ENCODE peak calls at places on chromosomes 3 and 15, in nine cellular contexts. E, Y, L, G, J, Q, B, N and C are unnamed samples.

GRCh38 chr3:111481551-111481950 is 60.4 kb upstream of the CD96 start:
- DNase-seq in E (no peak), Y (no peak), L (no peak), G (no peak), J (peak), Q (no peak), B (no peak), N (no peak), C (no peak)

GRCh38 chr15:81016253-81017068 is 15.7 kb downstream of the TLNRD1 start:
- DNase-seq in E (no peak), Y (no peak), L (no peak), G (no peak), J (no peak), Q (no peak), B (no peak), N (no peak), C (no peak)

GRCh38 chr15:50909044-50909342 is 510 bp downstream of the AP4E1 start:
- DNase-seq in E (peak), Y (no peak), L (no peak), G (no peak), J (no peak), Q (peak), B (no peak), N (peak), C (no peak)

GRCh38 chr3:129445472-129445871 is 5.4 kb downstream of the IFT122 start:
- DNase-seq in E (no peak), Y (no peak), L (no peak), G (no peak), J (no peak), Q (no peak), B (no peak), N (no peak), C (no peak)

GRCh38 chr3:13504161-13504831 is 24.2 kb downstream of the HDAC11 start:
- DNase-seq in E (peak), Y (no peak), L (no peak), G (no peak), J (no peak), Q (no peak), B (no peak), N (peak), C (no peak)

GRCh38 chr15:51620647-51621046 is 1.9 kb downstream of the DMXL2 start:
- DNase-seq in E (no peak), Y (no peak), L (no peak), G (no peak), J (no peak), Q (no peak), B (no peak), N (no peak), C (no peak)

GRCh38 chr15:99993681-99994131 is 260.5 kb upstream of the LYSMD4 start:
- DNase-seq in E (no peak), Y (peak), L (no peak), G (no peak), J (no peak), Q (no peak), B (peak), N (no peak), C (peak)

GRCh38 chr3:44762170-44762677 is 630 bp downstream of the KIF15 start:
- DNase-seq in E (peak), Y (no peak), L (no peak), G (no peak), J (peak), Q (peak), B (no peak), N (no peak), C (no peak)

GRCh38 chr3:124092811-124093210 is 100.9 kb upstream of the ROPN1 start:
- DNase-seq in E (no peak), Y (no peak), L (no peak), G (no peak), J (no peak), Q (no peak), B (no peak), N (no peak), C (no peak)

GRCh38 chr3:37214076-37214475 is 39.7 kb upstream of the LRRFIP2 start:
- DNase-seq in E (no peak), Y (no peak), L (peak), G (no peak), J (no peak), Q (no peak), B (no peak), N (peak), C (no peak)

GRCh38 chr3:158701666-158702065 is 29.2 kb upstream of the LXN start:
- DNase-seq in E (peak), Y (no peak), L (no peak), G (no peak), J (no peak), Q (no peak), B (no peak), N (peak), C (no peak)

GRCh38 chr3:5058463-5058862 is 63.6 kb upstream of the ARL8B start:
- DNase-seq in E (peak), Y (no peak), L (no peak), G (no peak), J (peak), Q (no peak), B (no peak), N (peak), C (no peak)

GRCh38 chr3:107990926-107991325 is 99.9 kb downstream of the CD47 start:
- DNase-seq in E (no peak), Y (no peak), L (no peak), G (no peak), J (no peak), Q (no peak), B (peak), N (no peak), C (no peak)

GRCh38 chr3:13137808-13138565 is 64.8 kb upstream of the IQSEC1 start:
- DNase-seq in E (no peak), Y (no peak), L (peak), G (no peak), J (no peak), Q (no peak), B (no peak), N (no peak), C (peak)

GRCh38 chr3:88997276-88997675 is 110.1 kb upstream of the EPHA3 start:
- DNase-seq in E (peak), Y (no peak), L (no peak), G (no peak), J (no peak), Q (no peak), B (no peak), N (no peak), C (no peak)

GRCh38 chr3:180278583-180279188 is 241.9 kb upstream of the PEX5L start:
- DNase-seq in E (no peak), Y (no peak), L (no peak), G (no peak), J (no peak), Q (peak), B (no peak), N (no peak), C (no peak)

GRCh38 chr3:35965908-35966307 is 326.6 kb downstream of the ARPP21 start:
- DNase-seq in E (peak), Y (no peak), L (peak), G (no peak), J (no peak), Q (peak), B (peak), N (peak), C (no peak)

GRCh38 chr15:39785139-39785538 is 2.5 kb upstream of the FSIP1 start:
- DNase-seq in E (peak), Y (no peak), L (no peak), G (no peak), J (no peak), Q (no peak), B (no peak), N (peak), C (no peak)

GRCh38 chr3:48478631-48479555 is 25.1 kb downstream of the SHISA5 start:
- DNase-seq in E (no peak), Y (no peak), L (no peak), G (no peak), J (no peak), Q (peak), B (no peak), N (no peak), C (no peak)

GRCh38 chr15:62624541-62625399 is 417.8 kb upstream of the TPM1 start:
- DNase-seq in E (peak), Y (no peak), L (peak), G (no peak), J (peak), Q (no peak), B (no peak), N (no peak), C (no peak)

GRCh38 chr3:107911337-107912000 is 179.4 kb downstream of the CD47 start:
- DNase-seq in E (peak), Y (no peak), L (no peak), G (no peak), J (no peak), Q (no peak), B (peak), N (peak), C (no peak)

GRCh38 chr15:64152507-64153387 is 1.2 kb downstream of the SNX22 start:
- DNase-seq in E (no peak), Y (no peak), L (no peak), G (no peak), J (no peak), Q (peak), B (no peak), N (no peak), C (peak)
- TF ChIP-seq CTCF in E (no peak), Y (no peak), L (no peak), G (no peak), J (no peak), Q (no peak), B (no peak), N (no peak), C (no peak)

GRCh38 chr15:84633311-84634227 is 20.5 kb downstream of the WDR73 start:
- DNase-seq in E (peak), Y (peak), L (peak), G (peak), J (no peak), Q (peak), B (peak), N (peak), C (peak)

GRCh38 chr15:84643838-84644237 is 10.2 kb downstream of the WDR73 start:
- DNase-seq in E (no peak), Y (no peak), L (no peak), G (no peak), J (no peak), Q (no peak), B (no peak), N (no peak), C (no peak)

GRCh38 chr15:84634228-84634837 is 19.8 kb downstream of the WDR73 start:
- DNase-seq in E (peak), Y (no peak), L (no peak), G (no peak), J (no peak), Q (no peak), B (no peak), N (no peak), C (no peak)

GRCh38 chr15:84638103-84638502 is 16.0 kb downstream of the WDR73 start:
- DNase-seq in E (peak), Y (no peak), L (no peak), G (no peak), J (no peak), Q (peak), B (no peak), N (peak), C (no peak)
- TF ChIP-seq CTCF in E (peak), Y (peak), L (no peak), G (no peak), J (no peak), Q (peak), B (no peak), N (peak), C (no peak)

GRCh38 chr3:120441776-120442175 is 9.0 kb downstream of the FSTL1 start:
- DNase-seq in E (no peak), Y (no peak), L (no peak), G (no peak), J (no peak), Q (no peak), B (no peak), N (no peak), C (no peak)

GRCh38 chr3:120440762-120441161 is 10.0 kb downstream of the FSTL1 start:
- DNase-seq in E (no peak), Y (no peak), L (no peak), G (no peak), J (no peak), Q (no peak), B (no peak), N (no peak), C (peak)

GRCh38 chr3:120440001-120440703 is 10.6 kb downstream of the FSTL1 start:
- DNase-seq in E (peak), Y (no peak), L (no peak), G (no peak), J (no peak), Q (no peak), B (no peak), N (peak), C (peak)

GRCh38 chr3:120445654-120446053 is 5.1 kb downstream of the FSTL1 start:
- DNase-seq in E (no peak), Y (no peak), L (no peak), G (no peak), J (no peak), Q (no peak), B (no peak), N (no peak), C (no peak)

GRCh38 chr3:120442975-120443517 is 7.7 kb downstream of the FSTL1 start:
- DNase-seq in E (no peak), Y (no peak), L (peak), G (no peak), J (no peak), Q (no peak), B (peak), N (no peak), C (no peak)
- TF ChIP-seq CTCF in E (no peak), Y (no peak), L (peak), G (peak), J (peak), Q (no peak), B (peak), N (peak), C (no peak)

GRCh38 chr3:14552041-14552648 is 12.0 kb upstream of the GRIP2 start:
- DNase-seq in E (no peak), Y (no peak), L (no peak), G (no peak), J (no peak), Q (no peak), B (no peak), N (peak), C (no peak)

GRCh38 chr3:14548321-14548729 is 8.2 kb upstream of the GRIP2 start:
- DNase-seq in E (peak), Y (peak), L (peak), G (peak), J (no peak), Q (peak), B (peak), N (peak), C (peak)

GRCh38 chr3:14550651-14551611 is 10.8 kb upstream of the GRIP2 start:
- DNase-seq in E (peak), Y (no peak), L (peak), G (no peak), J (no peak), Q (no peak), B (no peak), N (no peak), C (no peak)

GRCh38 chr3:14549256-14549931 is 9.3 kb upstream of the GRIP2 start:
- DNase-seq in E (no peak), Y (no peak), L (no peak), G (no peak), J (no peak), Q (peak), B (no peak), N (peak), C (no peak)

GRCh38 chr3:14550181-14550580 is 10.0 kb upstream of the GRIP2 start:
- DNase-seq in E (no peak), Y (no peak), L (no peak), G (no peak), J (no peak), Q (no peak), B (no peak), N (no peak), C (no peak)
- TF ChIP-seq CTCF in E (no peak), Y (no peak), L (no peak), G (no peak), J (no peak), Q (no peak), B (no peak), N (no peak), C (no peak)

GRCh38 chr3:134880431-134880830 is 85.4 kb downstream of the EPHB1 start:
- DNase-seq in E (no peak), Y (no peak), L (no peak), G (no peak), J (no peak), Q (no peak), B (no peak), N (no peak), C (no peak)

GRCh38 chr3:134883697-134884385 is 88.8 kb downstream of the EPHB1 start:
- DNase-seq in E (peak), Y (no peak), L (no peak), G (no peak), J (no peak), Q (no peak), B (no peak), N (no peak), C (peak)

GRCh38 chr3:134886991-134887390 is 91.9 kb downstream of the EPHB1 start:
- DNase-seq in E (no peak), Y (no peak), L (no peak), G (no peak), J (no peak), Q (no peak), B (no peak), N (no peak), C (peak)

GRCh38 chr3:134881305-134881704 is 86.2 kb downstream of the EPHB1 start:
- DNase-seq in E (no peak), Y (no peak), L (no peak), G (no peak), J (no peak), Q (no peak), B (no peak), N (no peak), C (no peak)

DNA sequence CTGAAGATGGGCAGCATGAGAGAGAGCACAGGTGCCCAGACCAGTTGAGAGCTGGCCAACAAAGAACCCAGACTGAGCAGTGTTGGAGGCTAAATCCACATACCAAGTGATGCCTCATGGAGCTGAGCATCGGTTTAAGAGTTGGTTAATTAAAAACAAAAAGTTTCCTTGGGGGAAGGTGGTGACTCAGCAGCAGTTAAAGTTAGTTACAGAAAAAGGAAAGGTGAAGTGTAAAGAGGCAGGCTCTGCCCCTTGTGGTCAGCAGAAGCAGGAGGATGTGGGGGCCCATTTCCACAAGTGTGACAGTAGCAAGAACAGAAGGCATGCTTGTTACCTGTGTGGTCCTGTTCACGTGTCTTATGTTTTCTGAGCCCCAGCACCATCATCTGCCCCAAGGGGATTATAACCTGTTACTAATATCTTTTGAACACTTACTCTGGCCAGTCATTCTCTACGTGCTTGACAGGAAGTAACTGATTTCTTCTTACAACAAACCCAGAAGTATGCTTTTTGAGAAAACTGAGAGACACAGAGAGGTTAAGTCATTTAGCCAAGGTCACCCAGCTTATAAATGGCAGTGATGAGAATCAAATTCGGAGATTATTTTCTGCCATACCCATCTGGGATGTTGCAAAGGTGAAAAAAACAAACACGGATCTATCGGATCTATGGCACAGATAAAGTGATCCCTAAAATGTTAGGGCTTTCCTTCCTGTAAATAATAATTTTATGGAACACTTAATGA is 91.0 kb downstream of the EPHB1 start:
- DNase-seq in E (peak), Y (no peak), L (no peak), G (no peak), J (peak), Q (no peak), B (no peak), N (peak), C (no peak)
- TF ChIP-seq CTCF in E (no peak), Y (no peak), L (peak), G (no peak), J (peak), Q (no peak), B (no peak), N (peak), C (no peak)